ENCODE peak calls at places on chromosomes 2 and 18, in six cellular contexts. M is naive thymus-derived CD8-positive, alpha-beta T cell; C is right lobe of liver; X is AG04450; T is NCI-H510A treated with DMSO at 0.1 percent for 48 hours; P is stimulated activated CD4-positive, alpha-beta T cell treated with anti-CD3 and anti-CD28 coated beads, Interleukin-4, amount 100 ng/mL, for 24 hours. Z is an unnamed sample.

GRCh38 chr18:54946149-54946581 is 13.1 kb downstream of the CCDC68 start:
- DNase-seq in M (no peak), C (peak), X (no peak), T (peak), P (peak), Z (peak)

GRCh38 chr2:29611850-29612249 is 309.5 kb downstream of the ALK start:
- DNase-seq in M (no peak), C (no peak), X (no peak), T (no peak), P (no peak), Z (no peak)

GRCh38 chr2:184203661-184204060 is 394.7 kb upstream of the ZNF804A start:
- DNase-seq in M (no peak), C (no peak), X (no peak), T (no peak), P (no peak), Z (no peak)

GRCh38 chr2:152573168-152573567 is 144.1 kb downstream of the PRPF40A start:
- DNase-seq in M (no peak), C (no peak), X (no peak), T (no peak), P (peak), Z (no peak)

GRCh38 chr2:172931256-172931894 is 144.3 kb upstream of the MAP3K20 start:
- DNase-seq in M (no peak), C (no peak), X (no peak), T (peak), P (no peak), Z (peak)

GRCh38 chr2:75053484-75054112 is 95.2 kb downstream of the POLE4 start:
- DNase-seq in M (no peak), C (no peak), X (no peak), T (peak), P (no peak), Z (no peak)

GRCh38 chr2:39175391-39175790 is 54.5 kb upstream of the SOS1 start:
- DNase-seq in M (no peak), C (no peak), X (no peak), T (no peak), P (no peak), Z (no peak)

GRCh38 chr18:31419457-31419932 is 28.0 kb upstream of the DSG3 start:
- DNase-seq in M (no peak), C (no peak), X (no peak), T (no peak), P (no peak), Z (no peak)

GRCh38 chr2:239312741-239313246 is 88.0 kb downstream of the HDAC4 start:
- DNase-seq in M (no peak), C (peak), X (no peak), T (no peak), P (no peak), Z (peak)

GRCh38 chr2:238820909-238821308 is 27.0 kb upstream of the TWIST2 start:
- DNase-seq in M (no peak), C (no peak), X (no peak), T (no peak), P (no peak), Z (no peak)

GRCh38 chr2:3427272-3427671 is 47.8 kb downstream of the TRAPPC12 start:
- DNase-seq in M (no peak), C (no peak), X (no peak), T (peak), P (no peak), Z (no peak)

GRCh38 chr2:189933041-189933440 is 129.5 kb downstream of the MSTN start:
- DNase-seq in M (no peak), C (no peak), X (no peak), T (no peak), P (no peak), Z (no peak)

GRCh38 chr18:34972765-34973414 is 68.3 kb upstream of the MAPRE2 start:
- DNase-seq in M (no peak), C (no peak), X (no peak), T (no peak), P (no peak), Z (no peak)

GRCh38 chr2:162677476-162677875 is 161.1 kb downstream of the KCNH7 start:
- DNase-seq in M (no peak), C (no peak), X (no peak), T (no peak), P (no peak), Z (no peak)